ENCODE peak calls at places on chromosome 4, in seven cellular contexts. K is SJSA1, X is spleen, Z is hepatocyte, E is kidney, Q is endodermal cell, G is heart left ventricle. D is an unnamed sample.
A peak's percentile ranks its signal among the peaks of the same experiment; 100 is the strongest.

GRCh38 chr4:135240796-135241195 is 1039.2 kb upstream of the PABPC4L start:
- DNase-seq in Q (no peak), G (no peak), E (no peak), X (no peak), Z (peak; percentile 6), K (no peak), D (no peak)

GRCh38 chr4:122968227-122968812 is 45.9 kb upstream of the NUDT6 start:
- DNase-seq in Q (no peak), G (no peak), Z (no peak), X (no peak), E (no peak), K (no peak), D (no peak)

GRCh38 chr4:113232194-113232593 is 182.7 kb downstream of the ANK2 start:
- DNase-seq in G (no peak), K (no peak), X (no peak), Z (no peak), E (no peak), Q (no peak), D (no peak)

GRCh38 chr4:74635490-74636123 is 158.7 kb downstream of the BTC start:
- DNase-seq in E (no peak), Q (no peak), Z (no peak), X (no peak), G (no peak), K (no peak), D (no peak)

GRCh38 chr4:113173865-113174264 is 124.4 kb downstream of the ANK2 start:
- DNase-seq in E (no peak), X (no peak), G (no peak), Z (no peak), K (no peak), Q (no peak), D (no peak)

GRCh38 chr4:187209921-187210613 is 486.4 kb upstream of the FAT1 start:
- DNase-seq in X (no peak), Z (peak; percentile 51), G (no peak), Q (no peak), K (peak; percentile 95), E (no peak), D (peak; percentile 47)

GRCh38 chr4:6306299-6306698 is 36.6 kb downstream of the WFS1 start:
- DNase-seq in G (no peak), Q (no peak), Z (no peak), X (no peak), E (no peak), K (no peak), D (no peak)

GRCh38 chr4:98556451-98556850 is 102.0 kb downstream of the TSPAN5 start:
- DNase-seq in Z (no peak), E (no peak), K (no peak), X (no peak), G (no peak), Q (no peak), D (no peak)

GRCh38 chr4:85828295-85828910 is 353.5 kb downstream of the ARHGAP24 start:
- DNase-seq in Q (no peak), X (no peak), Z (no peak), G (no peak), E (no peak), K (no peak), D (no peak)

GRCh38 chr4:61462451-61463326 is 262.6 kb downstream of the ADGRL3 start:
- DNase-seq in Q (no peak), K (no peak), G (no peak), X (no peak), Z (no peak), E (no peak), D (no peak)

GRCh38 chr4:8846864-8847263 is 24.8 kb downstream of the HMX1 start:
- DNase-seq in Z (no peak), X (peak; percentile 25), E (peak; percentile 16), Q (peak; percentile 22), K (peak; percentile 55), G (peak; percentile 4), D (no peak)

GRCh38 chr4:125832161-125832560 is 517.4 kb downstream of the FAT4 start:
- DNase-seq in G (no peak), E (no peak), X (no peak), Z (no peak), Q (no peak), K (no peak), D (no peak)

GRCh38 chr4:79597266-79597665 is 189.2 kb upstream of the GK2 start:
- DNase-seq in E (no peak), G (no peak), Q (no peak), Z (no peak), X (no peak), K (no peak), D (no peak)

GRCh38 chr4:101205878-101206277 is 141.4 kb downstream of the PPP3CA start:
- DNase-seq in K (no peak), G (no peak), E (no peak), Q (peak; percentile 47), X (no peak), Z (no peak), D (no peak)

GRCh38 chr4:4384837-4385236 is 2.1 kb upstream of the NSG1 start:
- DNase-seq in G (no peak), X (no peak), K (no peak), E (peak; percentile 21), Q (peak; percentile 93), Z (no peak), D (no peak)

GRCh38 chr4:4217123-4217522 is 9.6 kb downstream of the OTOP1 start:
- DNase-seq in E (no peak), G (no peak), X (no peak), K (peak; percentile 58), Z (no peak), Q (no peak), D (no peak)

GRCh38 chr4:149987330-149987751 is 90.9 kb upstream of the DCLK2 start:
- DNase-seq in Z (peak; percentile 51), X (no peak), G (no peak), E (no peak), Q (no peak), K (no peak), D (no peak)

GRCh38 chr4:25860586-25861421 is 2.0 kb downstream of the SEL1L3 start:
- DNase-seq in Q (no peak), G (no peak), X (peak; percentile 82), Z (peak; percentile 26), K (no peak), E (no peak), D (no peak)

GRCh38 chr4:13151178-13151577 is 333.0 kb downstream of the RAB28 start:
- DNase-seq in G (no peak), X (no peak), K (no peak), Q (no peak), E (no peak), Z (no peak), D (no peak)

GRCh38 chr4:155906554-155907247 is 3.2 kb downstream of the TDO2 start:
- DNase-seq in E (no peak), X (no peak), Z (peak; percentile 71), K (peak; percentile 71), G (peak; percentile 32), Q (no peak), D (no peak)

GRCh38 chr4:119016636-119017035 is 119.0 kb upstream of the MYOZ2 start:
- DNase-seq in Q (no peak), K (no peak), X (no peak), E (no peak), G (no peak), Z (peak; percentile 23), D (no peak)

GRCh38 chr4:40826821-40827220 is 77.1 kb downstream of the NSUN7 start:
- DNase-seq in K (no peak), X (no peak), E (no peak), Q (no peak), Z (no peak), G (no peak), D (no peak)

GRCh38 chr4:41655177-41655576 is 93.3 kb downstream of the PHOX2B start:
- DNase-seq in K (no peak), Z (no peak), Q (no peak), X (no peak), E (no peak), G (no peak), D (no peak)

GRCh38 chr4:3724319-3725231 is 41.6 kb upstream of the ADRA2C start:
- DNase-seq in Z (no peak), K (no peak), Q (peak; percentile 72), X (no peak), G (no peak), E (no peak), D (no peak)

GRCh38 chr4:166277851-166278250 is 404.8 kb downstream of the TLL1 start:
- DNase-seq in E (no peak), Q (no peak), K (no peak), X (no peak), G (no peak), Z (no peak), D (no peak)

GRCh38 chr4:7570156-7570778 is 135.5 kb upstream of the PSAPL1 start:
- DNase-seq in Q (no peak), G (no peak), X (no peak), Z (no peak), E (no peak), K (no peak), D (no peak)
- H3K9me3 ChIP-seq in Q (no peaks in the 10 kb centered on the region), G (peaks cover 4% of the 10 kb centered on the region), X (peaks cover 14% of the 10 kb centered on the region), Z (no peaks in the 10 kb centered on the region), E (no peaks in the 10 kb centered on the region), K (no peaks in the 10 kb centered on the region), D (no peaks in the 10 kb centered on the region)

DNA sequence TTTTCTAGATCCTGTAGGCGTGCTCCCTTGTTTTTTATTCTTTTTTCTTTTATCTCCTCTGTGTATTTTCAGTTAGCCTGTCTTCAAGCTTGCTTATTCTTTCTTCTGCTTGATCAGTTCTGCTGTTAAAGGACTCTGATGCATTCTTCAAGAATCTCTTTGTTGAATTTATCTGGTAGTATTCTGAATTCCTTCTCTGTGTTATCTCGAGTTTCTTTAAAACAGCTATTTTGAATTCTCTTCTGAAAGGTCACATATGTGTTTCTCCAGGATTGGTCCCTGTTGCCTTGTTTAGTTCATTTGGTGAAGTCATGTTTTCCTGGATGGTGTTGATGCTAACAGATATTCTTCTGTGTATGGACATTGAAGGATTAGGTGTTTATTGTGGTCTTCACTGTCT is 15.3 kb downstream of the RAB33B start:
- DNase-seq in Z (no peak), K (no peak), E (no peak), G (no peak), X (no peak), Q (no peak), D (no peak)
- H3K9me3 ChIP-seq in Z (no peaks in the 10 kb centered on the region), K (peaks cover 8% of the 10 kb centered on the region), E (no peaks in the 10 kb centered on the region), G (peaks cover 32% of the 10 kb centered on the region), X (peaks cover 31% of the 10 kb centered on the region), Q (peaks cover 46% of the 10 kb centered on the region), D (no peaks in the 10 kb centered on the region)

GRCh38 chr4:185825737-185826136 is 13.7 kb upstream of the SORBS2 start:
- DNase-seq in K (no peak), Z (no peak), E (no peak), X (no peak), G (no peak), Q (no peak), D (no peak)
- H3K9me3 ChIP-seq in K (no peaks in the 10 kb centered on the region), Z (no peaks in the 10 kb centered on the region), E (no peaks in the 10 kb centered on the region), X (no peaks in the 10 kb centered on the region), G (no peaks in the 10 kb centered on the region), Q (no peaks in the 10 kb centered on the region), D (no peaks in the 10 kb centered on the region)

GRCh38 chr4:129062580-129062979 is 30.8 kb downstream of the SCLT1 start:
- DNase-seq in K (no peak), X (no peak), G (no peak), Q (no peak), E (no peak), Z (no peak), D (no peak)
- H3K9me3 ChIP-seq in K (peaks cover 23% of the 10 kb centered on the region), X (peaks cover 98% of the 10 kb centered on the region), G (peaks cover 86% of the 10 kb centered on the region), Q (peaks cover 73% of the 10 kb centered on the region), E (peaks cover 13% of the 10 kb centered on the region), Z (peaks cover 28% of the 10 kb centered on the region), D (peaks cover 6% of the 10 kb centered on the region)

GRCh38 chr4:49217492-49217891 is 231.4 kb downstream of the CWH43 start:
- DNase-seq in K (no peak), X (no peak), Z (no peak), G (no peak), E (no peak), Q (no peak), D (no peak)
- H3K9me3 ChIP-seq in K (no peaks in the 10 kb centered on the region), X (peaks cover 68% of the 10 kb centered on the region), Z (peaks cover 5% of the 10 kb centered on the region), G (no peaks in the 10 kb centered on the region), E (no peaks in the 10 kb centered on the region), Q (peaks cover 77% of the 10 kb centered on the region), D (no peaks in the 10 kb centered on the region)

GRCh38 chr4:28481565-28481964 is 1620.9 kb downstream of the STIM2 start:
- DNase-seq in Z (peak; percentile 12), K (no peak), Q (no peak), G (no peak), E (no peak), X (no peak), D (no peak)
- H3K9me3 ChIP-seq in Z (peaks cover 3% of the 10 kb centered on the region), K (no peaks in the 10 kb centered on the region), Q (no peaks in the 10 kb centered on the region), G (no peaks in the 10 kb centered on the region), E (no peaks in the 10 kb centered on the region), X (no peaks in the 10 kb centered on the region), D (no peaks in the 10 kb centered on the region)